ENCODE peak calls at places on chromosomes 1 and 21, in ten cellular contexts. Z, P, T, A, D, K, C, V, J and X are unnamed samples.

GRCh38 chr21:39251326-39251725 is 62.1 kb downstream of the BRWD1 start:
- DNase-seq in Z (no peak), P (no peak), T (no peak), A (no peak), D (no peak), K (no peak), C (no peak), V (no peak), J (no peak), X (no peak)

GRCh38 chr1:177615251-177615650 is 354.6 kb downstream of the SEC16B start:
- DNase-seq in Z (no peak), P (no peak), T (no peak), A (no peak), D (no peak), K (no peak), C (no peak), V (no peak), J (no peak), X (no peak)

GRCh38 chr1:176102243-176102642 is 104.8 kb downstream of the COP1 start:
- DNase-seq in Z (no peak), P (no peak), T (no peak), A (no peak), D (no peak), K (no peak), C (no peak), V (no peak), J (no peak), X (no peak)

GRCh38 chr1:94743866-94744265 is 76.3 kb upstream of the SLC44A3 start:
- DNase-seq in Z (no peak), P (no peak), T (no peak), A (no peak), D (no peak), K (no peak), C (no peak), V (no peak), J (no peak), X (no peak)

GRCh38 chr1:233364695-233365539 is 37.4 kb downstream of the MAP3K21 start:
- DNase-seq in Z (no peak), P (no peak), T (no peak), A (no peak), D (no peak), K (no peak), C (no peak), V (no peak), J (no peak), X (no peak)

GRCh38 chr1:111989531-111990025 is at the start of gene KCND3:
- DNase-seq in Z (peak), P (peak), T (peak), A (no peak), D (peak), K (peak), C (no peak), V (no peak), J (peak), X (no peak)

GRCh38 chr1:5141750-5142149 is 487.3 kb downstream of the AJAP1 start:
- DNase-seq in Z (peak), P (no peak), T (no peak), A (no peak), D (no peak), K (no peak), C (no peak), V (no peak), J (no peak), X (no peak)

GRCh38 chr1:23196627-23197328 is 20.5 kb downstream of the HTR1D start:
- DNase-seq in Z (no peak), P (no peak), T (no peak), A (no peak), D (no peak), K (no peak), C (peak), V (peak), J (no peak), X (no peak)

GRCh38 chr1:38775175-38775845 is 84.3 kb downstream of the RRAGC start:
- DNase-seq in Z (no peak), P (no peak), T (no peak), A (no peak), D (no peak), K (no peak), C (no peak), V (no peak), J (no peak), X (no peak)

GRCh38 chr1:194069831-194070218 is 883.4 kb upstream of the B3GALT2 start:
- DNase-seq in Z (no peak), P (no peak), T (no peak), A (no peak), D (no peak), K (no peak), C (no peak), V (no peak), J (no peak), X (no peak)

GRCh38 chr21:26801524-26801923 is 43.7 kb downstream of the ADAMTS1 start:
- DNase-seq in Z (no peak), P (no peak), T (no peak), A (no peak), D (no peak), K (no peak), C (no peak), V (no peak), J (no peak), X (no peak)

GRCh38 chr1:44707959-44708831 is 22.8 kb downstream of the RNU5D-1 start:
- DNase-seq in Z (peak), P (no peak), T (peak), A (peak), D (peak), K (no peak), C (peak), V (no peak), J (no peak), X (no peak)

GRCh38 chr1:232538224-232538942 is 91.5 kb downstream of the SIPA1L2 start:
- DNase-seq in Z (no peak), P (no peak), T (no peak), A (no peak), D (peak), K (no peak), C (peak), V (peak), J (no peak), X (no peak)

GRCh38 chr1:172286629-172287076 is 133.8 kb upstream of the C1orf105 start:
- DNase-seq in Z (no peak), P (no peak), T (no peak), A (no peak), D (no peak), K (no peak), C (peak), V (peak), J (no peak), X (no peak)

GRCh38 chr1:26535201-26535600 is 5.6 kb downstream of the RPS6KA1 start:
- DNase-seq in Z (peak), P (no peak), T (peak), A (no peak), D (no peak), K (no peak), C (no peak), V (no peak), J (no peak), X (no peak)

GRCh38 chr1:44802306-44803061 is 2.3 kb downstream of the PLK3 start:
- DNase-seq in Z (peak), P (no peak), T (no peak), A (no peak), D (no peak), K (no peak), C (peak), V (no peak), J (no peak), X (no peak)

GRCh38 chr1:16986596-16987361 is 6.4 kb upstream of the MFAP2 start:
- DNase-seq in Z (no peak), P (no peak), T (no peak), A (no peak), D (no peak), K (no peak), C (peak), V (no peak), J (no peak), X (no peak)

GRCh38 chr1:183070923-183071618 is 47.9 kb downstream of the LAMC1 start:
- DNase-seq in Z (no peak), P (no peak), T (no peak), A (no peak), D (no peak), K (peak), C (no peak), V (peak), J (no peak), X (no peak)

GRCh38 chr1:160404094-160404493 is 3.7 kb downstream of the VANGL2 start:
- DNase-seq in Z (no peak), P (no peak), T (no peak), A (no peak), D (no peak), K (no peak), C (no peak), V (no peak), J (no peak), X (no peak)

GRCh38 chr1:38274974-38275373 is 228.4 kb upstream of the POU3F1 start:
- DNase-seq in Z (peak), P (peak), T (no peak), A (peak), D (no peak), K (no peak), C (peak), V (no peak), J (no peak), X (peak)

GRCh38 chr1:202805886-202806511 is 2.2 kb downstream of the KDM5B start:
- DNase-seq in Z (no peak), P (no peak), T (no peak), A (no peak), D (no peak), K (no peak), C (peak), V (no peak), J (no peak), X (no peak)

GRCh38 chr1:7639435-7640131 is 131.5 kb upstream of the VAMP3 start:
- DNase-seq in Z (no peak), P (no peak), T (no peak), A (no peak), D (no peak), K (no peak), C (no peak), V (no peak), J (no peak), X (no peak)

GRCh38 chr21:42654179-42654912 is 925 bp downstream of the PDE9A start:
- DNase-seq in Z (no peak), P (peak), T (peak), A (no peak), D (no peak), K (no peak), C (peak), V (no peak), J (no peak), X (no peak)

GRCh38 chr1:203147376-203147775 is 19.9 kb downstream of the ADORA1 start:
- DNase-seq in Z (no peak), P (no peak), T (no peak), A (no peak), D (no peak), K (no peak), C (no peak), V (no peak), J (peak), X (peak)

GRCh38 chr21:39149882-39150281 is 33.4 kb downstream of the PSMG1 start:
- DNase-seq in Z (no peak), P (no peak), T (no peak), A (no peak), D (no peak), K (no peak), C (no peak), V (no peak), J (no peak), X (no peak)

GRCh38 chr1:10968411-10968826 is 44.0 kb upstream of the TARDBP start:
- DNase-seq in Z (peak), P (no peak), T (peak), A (no peak), D (no peak), K (peak), C (no peak), V (no peak), J (no peak), X (peak)

GRCh38 chr1:219174672-219175564 is 1.2 kb downstream of the LYPLAL1 start:
- DNase-seq in Z (peak), P (no peak), T (peak), A (peak), D (no peak), K (peak), C (peak), V (peak), J (no peak), X (no peak)

GRCh38 chr1:223670458-223671159 is 5.1 kb upstream of the CAPN8 start:
- DNase-seq in Z (peak), P (no peak), T (peak), A (no peak), D (peak), K (no peak), C (peak), V (no peak), J (no peak), X (no peak)

GRCh38 chr21:45415943-45416611 is 11.1 kb downstream of the COL18A1 start:
- DNase-seq in Z (peak), P (peak), T (no peak), A (no peak), D (no peak), K (no peak), C (no peak), V (no peak), J (no peak), X (no peak)

GRCh38 chr1:214525535-214526019 is 25.8 kb downstream of the PTPN14 start:
- DNase-seq in Z (no peak), P (no peak), T (no peak), A (no peak), D (no peak), K (no peak), C (peak), V (peak), J (no peak), X (no peak)

GRCh38 chr1:34529935-34530859 is 224.7 kb upstream of the GJB5 start:
- DNase-seq in Z (no peak), P (no peak), T (no peak), A (no peak), D (no peak), K (peak), C (no peak), V (no peak), J (no peak), X (no peak)

GRCh38 chr1:44151808-44152207 is 10.4 kb upstream of the KLF18 start:
- DNase-seq in Z (no peak), P (no peak), T (no peak), A (no peak), D (no peak), K (no peak), C (no peak), V (no peak), J (no peak), X (no peak)

GRCh38 chr1:220962031-220962751 is 82.9 kb downstream of the HLX start:
- DNase-seq in Z (no peak), P (no peak), T (no peak), A (no peak), D (no peak), K (no peak), C (no peak), V (peak), J (no peak), X (no peak)

GRCh38 chr1:54480201-54480848 is 67.7 kb upstream of the ACOT11 start:
- DNase-seq in Z (no peak), P (no peak), T (no peak), A (no peak), D (no peak), K (no peak), C (no peak), V (no peak), J (no peak), X (no peak)

GRCh38 chr1:172002725-172003345 is 161.5 kb downstream of the DNM3 start:
- DNase-seq in Z (no peak), P (no peak), T (peak), A (peak), D (peak), K (no peak), C (peak), V (no peak), J (no peak), X (no peak)

GRCh38 chr1:107935396-107936064 is 29.4 kb downstream of the VAV3 start:
- DNase-seq in Z (no peak), P (no peak), T (no peak), A (no peak), D (no peak), K (peak), C (no peak), V (no peak), J (no peak), X (no peak)

GRCh38 chr1:181056560-181056959 is 22.8 kb downstream of the MR1 start:
- DNase-seq in Z (no peak), P (no peak), T (no peak), A (no peak), D (no peak), K (no peak), C (peak), V (no peak), J (no peak), X (no peak)

GRCh38 chr1:244813327-244813726 is 22.1 kb upstream of the COX20 start:
- DNase-seq in Z (no peak), P (no peak), T (no peak), A (no peak), D (no peak), K (no peak), C (no peak), V (no peak), J (no peak), X (no peak)